ENCODE peak calls at places on chromosomes 1 and 21, in five cellular contexts. O, Q, H, E and X are unnamed samples.

GRCh38 chr1:209168204-209168603 is 415.3 kb upstream of the CAMK1G start:
- DNase-seq in O (no peak), Q (no peak), H (no peak), E (no peak), X (no peak)

GRCh38 chr1:159800177-159800935 is 1.8 kb upstream of the FCRL6 start:
- DNase-seq in O (no peak), Q (no peak), H (no peak), E (no peak), X (no peak)

GRCh38 chr1:207845109-207845508 is 65.8 kb downstream of the CD34 start:
- DNase-seq in O (no peak), Q (no peak), H (no peak), E (no peak), X (no peak)

GRCh38 chr1:223161321-223161720 is 18.3 kb upstream of the TLR5 start:
- DNase-seq in O (peak), Q (no peak), H (no peak), E (no peak), X (no peak)

GRCh38 chr1:219514728-219515127 is 98.2 kb downstream of the ZC3H11B start:
- DNase-seq in O (no peak), Q (no peak), H (no peak), E (no peak), X (no peak)

GRCh38 chr1:225114354-225114995 is 185.0 kb downstream of the DNAH14 start:
- DNase-seq in O (no peak), Q (no peak), H (no peak), E (no peak), X (no peak)

GRCh38 chr21:31426235-31426797 is 82.3 kb upstream of the TIAM1 start:
- DNase-seq in O (no peak), Q (no peak), H (no peak), E (no peak), X (no peak)

GRCh38 chr1:234933475-234933874 is 195.2 kb downstream of the TOMM20 start:
- DNase-seq in O (no peak), Q (no peak), H (peak), E (no peak), X (no peak)

GRCh38 chr1:43279666-43280065 is 5.7 kb downstream of the C1orf210 start:
- DNase-seq in O (no peak), Q (no peak), H (no peak), E (no peak), X (no peak)

GRCh38 chr1:218829143-218829542 is 344.5 kb upstream of the LYPLAL1 start:
- DNase-seq in O (no peak), Q (no peak), H (peak), E (no peak), X (no peak)

GRCh38 chr21:45698493-45698947 is 55.0 kb downstream of the PCBP3 start:
- DNase-seq in O (no peak), Q (no peak), H (peak), E (no peak), X (no peak)

GRCh38 chr1:239731079-239731744 is 344.8 kb downstream of the CHRM3 start:
- DNase-seq in O (no peak), Q (no peak), H (no peak), E (no peak), X (no peak)

GRCh38 chr1:6948416-6948815 is 163.2 kb downstream of the CAMTA1 start:
- DNase-seq in O (no peak), Q (no peak), H (no peak), E (no peak), X (no peak)

GRCh38 chr1:231626951-231627614 is 493 bp downstream of the DISC1 start:
- DNase-seq in O (peak), Q (no peak), H (peak), E (peak), X (peak)

GRCh38 chr1:226525750-226526149 is 22.8 kb upstream of the STUM start:
- DNase-seq in O (no peak), Q (no peak), H (peak), E (no peak), X (no peak)

GRCh38 chr21:15514073-15514946 is 215.5 kb upstream of the USP25 start:
- DNase-seq in O (no peak), Q (no peak), H (no peak), E (no peak), X (peak)

GRCh38 chr1:243605604-243606003 is 244.4 kb downstream of the AKT3 start:
- DNase-seq in O (no peak), Q (no peak), H (peak), E (no peak), X (no peak)

GRCh38 chr1:68464891-68465290 is 15.1 kb upstream of the RPE65 start:
- DNase-seq in O (no peak), Q (no peak), H (no peak), E (no peak), X (no peak)

GRCh38 chr1:68473060-68473459 is 23.3 kb upstream of the RPE65 start:
- DNase-seq in O (no peak), Q (no peak), H (no peak), E (no peak), X (no peak)

GRCh38 chr1:68470388-68470970 is 20.7 kb upstream of the RPE65 start:
- DNase-seq in O (no peak), Q (no peak), H (peak), E (no peak), X (peak)
- TF ChIP-seq MAFK in O (no peak), Q (no peak), H (no peak), E (no peak), X (no peak)

GRCh38 chr1:171251042-171251740 is 2.9 kb downstream of the FMO1 start:
- DNase-seq in O (no peak), Q (no peak), H (peak), E (peak), X (no peak)
- TF ChIP-seq MAFK in O (no peak), Q (no peak), H (no peak), E (no peak), X (no peak)

GRCh38 chr1:202805886-202806511 is 2.2 kb downstream of the KDM5B start:
- DNase-seq in O (no peak), Q (no peak), H (peak), E (no peak), X (no peak)
- TF ChIP-seq MAFK in O (no peak), Q (no peak), H (no peak), E (no peak), X (no peak)

DNA sequence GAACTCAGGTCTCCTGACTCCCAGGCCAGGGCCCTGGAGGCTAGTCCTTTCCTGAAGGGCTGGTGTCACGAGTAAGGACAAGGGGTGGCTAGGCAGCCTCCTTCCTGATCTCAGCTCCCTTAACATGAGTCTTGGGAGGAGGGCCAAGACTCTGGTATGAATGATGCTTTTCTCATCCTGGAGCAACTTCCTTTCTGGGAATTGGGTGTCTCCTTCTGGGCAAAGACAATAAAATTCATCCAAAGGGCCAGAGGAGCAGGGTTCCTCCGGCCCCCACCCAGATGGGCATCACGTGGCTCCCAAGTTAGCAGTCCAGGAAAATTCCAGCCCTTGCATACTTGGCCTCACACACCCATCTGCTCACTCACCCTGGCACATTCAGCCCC is at the start of gene FAM167B:
- DNase-seq in O (no peak), Q (no peak), H (peak), E (no peak), X (no peak)
- TF ChIP-seq MAFK in O (no peak), Q (no peak), H (no peak), E (no peak), X (no peak)

DNA sequence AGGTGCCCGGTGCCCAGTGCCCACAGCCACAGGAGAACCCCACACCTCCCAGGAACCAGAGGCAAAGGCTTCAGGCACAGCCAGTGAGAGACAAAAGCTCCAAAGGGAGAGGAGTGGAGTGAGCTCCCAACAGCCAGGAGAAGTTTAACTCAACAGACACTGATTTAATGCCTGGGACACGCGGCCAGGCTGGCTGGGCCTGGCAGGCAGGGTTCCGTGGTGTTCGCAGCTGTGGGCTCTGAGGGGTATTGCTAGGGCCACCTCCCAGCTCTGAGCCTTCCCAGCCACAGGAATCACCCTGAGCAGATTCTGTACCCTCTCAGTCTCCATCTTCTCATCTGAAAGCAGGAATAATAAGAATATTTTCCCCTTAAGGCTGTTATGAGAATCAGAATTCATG is 222.5 kb downstream of the NPHP4 start:
- DNase-seq in O (no peak), Q (no peak), H (no peak), E (no peak), X (no peak)
- TF ChIP-seq MAFK in O (no peak), Q (no peak), H (no peak), E (no peak), X (no peak)

GRCh38 chr1:152107984-152108898 is 7.0 kb downstream of the TCHH start:
- DNase-seq in O (peak), Q (no peak), H (peak), E (peak), X (no peak)
- TF ChIP-seq MAFK in O (no peak), Q (no peak), H (no peak), E (no peak), X (no peak)